ENCODE peak calls at places on chromosomes 12 and 14, in four cellular contexts. V, Q, Y and K are unnamed samples.

GRCh38 chr12:57612711-57613426 is 1.6 kb downstream of the ARHGEF25 start:
- DNase-seq in V (no peak), Q (no peak), Y (no peak), K (no peak)

GRCh38 chr14:99125113-99125512 is 146.9 kb downstream of the BCL11B start:
- DNase-seq in V (no peak), Q (no peak), Y (no peak), K (no peak)

GRCh38 chr12:107125833-107126232 is 32.5 kb upstream of the CRY1 start:
- DNase-seq in V (no peak), Q (no peak), Y (no peak), K (no peak)

GRCh38 chr14:35378638-35379568 is 25.6 kb downstream of the NFKBIA start:
- DNase-seq in V (no peak), Q (no peak), Y (no peak), K (no peak)

GRCh38 chr14:42548349-42548748 is 941.7 kb downstream of the LRFN5 start:
- DNase-seq in V (no peak), Q (no peak), Y (no peak), K (no peak)

GRCh38 chr12:85680881-85681280 is 155.3 kb downstream of the RASSF9 start:
- DNase-seq in V (no peak), Q (no peak), Y (no peak), K (no peak)

GRCh38 chr12:6038160-6038559 is 86.3 kb downstream of the VWF start:
- DNase-seq in V (peak), Q (peak), Y (no peak), K (peak)

GRCh38 chr14:88129306-88130056 is 124.5 kb downstream of the GPR65 start:
- DNase-seq in V (no peak), Q (no peak), Y (no peak), K (peak)

GRCh38 chr12:69490920-69491643 is 20.9 kb downstream of the FRS2 start:
- DNase-seq in V (no peak), Q (no peak), Y (no peak), K (peak)

GRCh38 chr12:69052613-69053408 is 119.8 kb upstream of the CPM start:
- DNase-seq in V (no peak), Q (peak), Y (peak), K (no peak)

GRCh38 chr12:112443916-112444315 is 25.2 kb downstream of the PTPN11 start:
- DNase-seq in V (no peak), Q (no peak), Y (no peak), K (no peak)

GRCh38 chr12:42306297-42306696 is 19.6 kb downstream of the ZCRB1 start:
- DNase-seq in V (no peak), Q (no peak), Y (no peak), K (no peak)

GRCh38 chr12:7959278-7960063 is 23.5 kb upstream of the SLC2A3 start:
- DNase-seq in V (peak), Q (peak), Y (peak), K (peak)

GRCh38 chr12:91627225-91627624 is 444.6 kb upstream of the DCN start:
- DNase-seq in V (no peak), Q (no peak), Y (no peak), K (no peak)

GRCh38 chr12:53737494-53737808 is 10.2 kb upstream of the CALCOCO1 start:
- DNase-seq in V (no peak), Q (no peak), Y (no peak), K (no peak)

GRCh38 chr12:53200458-53201169 is 6.4 kb downstream of the ITGB7 start:
- DNase-seq in V (no peak), Q (no peak), Y (peak), K (no peak)

GRCh38 chr12:52383331-52383730 is 2.1 kb downstream of the KRT84 start:
- DNase-seq in V (no peak), Q (no peak), Y (no peak), K (no peak)

GRCh38 chr12:12467701-12468218 is 94.9 kb downstream of the DUSP16 start:
- DNase-seq in V (no peak), Q (no peak), Y (no peak), K (peak)

GRCh38 chr12:22525426-22525825 is 18.9 kb downstream of the C2CD5 start:
- DNase-seq in V (no peak), Q (no peak), Y (no peak), K (no peak)

GRCh38 chr14:33280646-33281045 is 342.0 kb downstream of the NPAS3 start:
- DNase-seq in V (no peak), Q (no peak), Y (no peak), K (no peak)

GRCh38 chr14:64938972-64939816 is 3.4 kb downstream of the GPX2 start:
- DNase-seq in V (no peak), Q (no peak), Y (no peak), K (no peak)

GRCh38 chr14:63701614-63702291 is 26.1 kb downstream of the SGPP1 start:
- DNase-seq in V (peak), Q (no peak), Y (no peak), K (no peak)

GRCh38 chr12:2583642-2584041 is 211.1 kb upstream of the FKBP4 start:
- DNase-seq in V (no peak), Q (no peak), Y (no peak), K (no peak)

GRCh38 chr12:113242560-113242959 is 21.3 kb downstream of the TPCN1 start:
- DNase-seq in V (no peak), Q (no peak), Y (no peak), K (no peak)

GRCh38 chr12:2813573-2814185 is 1.2 kb downstream of the ITFG2 start:
- DNase-seq in V (peak), Q (peak), Y (no peak), K (no peak)

GRCh38 chr12:126966498-126966897 is 1300.5 kb upstream of the TMEM132C start:
- DNase-seq in V (no peak), Q (no peak), Y (no peak), K (no peak)

GRCh38 chr12:46360908-46361666 is 11.5 kb downstream of the SLC38A2 start:
- DNase-seq in V (no peak), Q (no peak), Y (no peak), K (no peak)

GRCh38 chr14:34081576-34082136 is 130.8 kb upstream of the EGLN3 start:
- DNase-seq in V (no peak), Q (peak), Y (no peak), K (no peak)

GRCh38 chr12:41101821-41102220 is 86.3 kb upstream of the PDZRN4 start:
- DNase-seq in V (no peak), Q (no peak), Y (no peak), K (no peak)

GRCh38 chr14:63938198-63939005 is 85.6 kb downstream of the SYNE2 start:
- DNase-seq in V (no peak), Q (no peak), Y (peak), K (no peak)

DNA sequence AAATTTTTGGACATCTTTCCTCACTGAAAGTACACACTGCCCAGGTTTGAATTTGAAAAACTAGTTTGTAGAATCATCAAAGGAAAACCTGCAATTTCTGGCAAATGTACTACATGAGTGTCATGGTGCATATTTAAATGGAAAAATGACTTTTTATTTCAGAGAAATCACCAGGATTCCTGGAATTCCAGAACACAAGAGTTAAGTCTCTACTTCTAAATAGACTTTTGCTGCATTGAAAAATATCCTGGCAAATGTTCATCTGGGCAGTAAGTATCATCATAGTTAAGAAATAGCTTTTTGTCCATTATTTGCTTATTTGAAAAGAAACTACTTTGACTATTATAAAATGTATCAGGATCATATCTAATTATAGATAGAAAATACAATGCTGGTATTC is 275.1 kb downstream of the PRKD1 start:
- DNase-seq in V (no peak), Q (no peak), Y (no peak), K (no peak)
- TF ChIP-seq GABPA in V (no peak), Q (no peak), Y (no peak), K (no peak)

DNA sequence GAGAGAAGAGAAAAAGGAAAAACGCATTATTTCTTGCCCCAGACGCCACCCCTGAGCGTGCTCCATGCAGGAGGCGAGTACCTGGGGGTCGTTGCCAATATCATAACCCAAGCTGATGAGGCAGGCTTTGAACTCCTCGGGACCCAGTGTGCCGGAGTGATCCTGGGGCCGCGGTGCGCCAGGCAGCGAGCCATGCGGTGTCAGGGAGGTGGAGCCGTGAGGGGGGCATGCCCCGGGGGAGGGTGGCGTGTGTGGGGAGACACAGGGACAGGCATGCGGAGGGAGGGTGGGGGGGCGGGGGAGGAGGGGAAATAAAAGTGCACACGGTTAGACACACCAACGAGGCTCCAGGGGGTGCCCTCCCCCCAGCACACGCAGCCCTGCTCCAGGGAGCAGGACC is 86.0 kb upstream of the ZFP36L1 start:
- DNase-seq in V (no peak), Q (no peak), Y (no peak), K (no peak)
- TF ChIP-seq GABPA in V (no peak), Q (no peak), Y (no peak), K (no peak)

GRCh38 chr12:94103986-94104385 is 44.4 kb upstream of the PLXNC1 start:
- DNase-seq in V (no peak), Q (no peak), Y (no peak), K (no peak)

GRCh38 chr12:94100254-94100653 is 48.1 kb upstream of the PLXNC1 start:
- DNase-seq in V (peak), Q (no peak), Y (no peak), K (no peak)

GRCh38 chr12:94101902-94102660 is 46.3 kb upstream of the PLXNC1 start:
- DNase-seq in V (peak), Q (peak), Y (peak), K (peak)

GRCh38 chr12:94099191-94099983 is 49.0 kb upstream of the PLXNC1 start:
- DNase-seq in V (peak), Q (no peak), Y (no peak), K (no peak)

GRCh38 chr12:94100990-94101901 is 47.1 kb upstream of the PLXNC1 start:
- DNase-seq in V (peak), Q (peak), Y (no peak), K (no peak)
- TF ChIP-seq GABPA in V (no peak), Q (no peak), Y (no peak), K (no peak)

GRCh38 chr12:119804011-119804641 is 73.0 kb downstream of the CIT start:
- DNase-seq in V (peak), Q (peak), Y (no peak), K (no peak)
- TF ChIP-seq GABPA in V (no peak), Q (no peak), Y (no peak), K (no peak)